ENCODE peak calls at places on chromosomes 1 and 21, in seven cellular contexts. Y is IMR-90, C is AG04450, V is cardiac muscle cell, Q is Calu3, B is astrocyte of the spinal cord, E is body of pancreas. R is an unnamed sample.
A peak's percentile ranks its signal among the peaks of the same experiment; 100 is the strongest.

GRCh38 chr1:70760170-70760569 is 287.4 kb downstream of the PTGER3 start:
- DNase-seq in V (no peak), Y (no peak), E (no peak), Q (no peak), C (no peak), B (no peak), R (no peak)

GRCh38 chr1:51525295-51525694 is 6.2 kb upstream of the EPS15 start:
- DNase-seq in Q (no peak), V (no peak), B (no peak), E (no peak), Y (no peak), C (no peak), R (no peak)

GRCh38 chr1:174222166-174222949 is 63.0 kb downstream of the RABGAP1L start:
- DNase-seq in B (peak; percentile 59), C (peak; percentile 13), Y (peak; percentile 82), V (peak; percentile 81), E (no peak), Q (no peak), R (no peak)

GRCh38 chr1:226687476-226687875 is 51.6 kb downstream of the ITPKB start:
- DNase-seq in E (no peak), Q (no peak), Y (no peak), V (no peak), B (no peak), C (no peak), R (no peak)

GRCh38 chr1:174189424-174190062 is 30.2 kb downstream of the RABGAP1L start:
- DNase-seq in E (no peak), Y (no peak), B (no peak), Q (no peak), V (no peak), C (no peak), R (no peak)

GRCh38 chr1:204549313-204549712 is 33.1 kb downstream of the MDM4 start:
- DNase-seq in Q (no peak), E (no peak), V (no peak), B (no peak), Y (no peak), C (no peak), R (no peak)

GRCh38 chr21:33937146-33937545 is 21.5 kb upstream of the ATP5PO start:
- DNase-seq in V (no peak), C (no peak), B (no peak), Q (no peak), Y (no peak), E (no peak), R (no peak)

GRCh38 chr1:152392909-152393308 is 21.2 kb downstream of the CRNN start:
- DNase-seq in V (no peak), Q (peak; percentile 72), B (no peak), E (no peak), C (no peak), Y (no peak), R (no peak)

GRCh38 chr1:71979947-71980346 is 302.4 kb downstream of the NEGR1 start:
- DNase-seq in C (no peak), Y (no peak), E (no peak), B (no peak), V (no peak), Q (no peak), R (no peak)

GRCh38 chr1:201391651-201392511 is 7.2 kb downstream of the LAD1 start:
- DNase-seq in B (no peak), Q (no peak), E (no peak), C (no peak), V (no peak), Y (no peak), R (no peak)

GRCh38 chr1:191888996-191889622 is 269.2 kb upstream of the RGS18 start:
- DNase-seq in C (no peak), V (peak; percentile 41), E (no peak), B (no peak), Y (peak; percentile 18), Q (no peak), R (no peak)

GRCh38 chr1:244113532-244114320 is 62.6 kb downstream of the ZBTB18 start:
- DNase-seq in B (no peak), E (no peak), V (peak; percentile 21), C (no peak), Y (peak; percentile 15), Q (no peak), R (no peak)

GRCh38 chr1:226987179-226987536 is 47.1 kb downstream of the COQ8A start:
- DNase-seq in E (no peak), B (no peak), C (no peak), V (no peak), Y (no peak), Q (no peak), R (no peak)

GRCh38 chr1:208243522-208243850 is 698 bp downstream of the PLXNA2 start:
- DNase-seq in E (no peak), V (no peak), Q (no peak), C (no peak), Y (no peak), B (peak; percentile 42), R (no peak)
- TF ChIP-seq CTCF in E (no peak), V (no peak), Q (no peak), C (no peak), Y (no peak), B (no peak), R (no peak)

DNA sequence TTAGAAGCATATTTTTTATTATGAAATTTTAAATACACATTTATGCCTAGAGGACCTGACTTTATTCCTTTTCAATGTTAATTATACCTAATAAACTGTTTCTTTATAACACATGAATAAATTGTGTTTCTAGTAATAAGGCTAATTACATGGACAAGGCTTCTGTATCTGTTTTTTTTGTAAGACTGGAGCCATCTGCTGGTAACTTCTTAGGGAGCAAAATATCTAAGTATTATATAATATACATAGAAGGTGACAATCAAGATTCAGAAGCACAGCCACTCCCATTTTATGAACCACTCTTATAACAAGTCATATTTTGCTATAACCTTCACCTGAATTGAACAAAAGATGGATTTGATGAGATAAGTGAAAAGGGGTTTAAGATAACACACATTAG is 84.2 kb downstream of the LBR start:
- DNase-seq in V (peak; percentile 32), E (no peak), Y (peak; percentile 1), C (no peak), Q (no peak), B (peak; percentile 19), R (no peak)
- TF ChIP-seq CTCF in V (peak; percentile 38), E (peak; percentile 6), Y (no peak), C (peak; percentile 18), Q (no peak), B (peak; percentile 34), R (no peak)

DNA sequence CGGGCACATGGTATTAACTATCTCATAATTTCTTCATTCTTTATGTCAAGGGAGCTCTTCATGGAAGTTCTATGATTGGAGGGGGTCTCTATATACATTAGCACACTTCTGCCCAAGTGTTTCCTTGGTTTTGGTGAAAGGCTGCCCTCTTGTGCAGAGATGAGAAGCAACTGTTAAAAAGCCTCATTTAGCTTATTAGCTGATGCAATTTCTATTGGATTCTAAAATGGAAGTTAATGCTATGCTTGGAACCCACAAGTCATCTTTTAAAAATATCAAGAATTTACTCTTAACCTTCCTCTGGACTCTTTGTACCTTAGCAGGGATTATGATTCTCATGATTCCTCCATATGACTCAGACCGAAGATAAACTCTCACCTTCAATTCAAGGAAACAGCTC is 328.9 kb downstream of the PTBP2 start:
- DNase-seq in E (no peak), V (peak; percentile 76), Q (peak; percentile 6), B (peak; percentile 56), Y (peak; percentile 59), C (no peak), R (no peak)
- TF ChIP-seq CTCF in E (no peak), V (peak; percentile 63), Q (peak; percentile 26), B (peak; percentile 55), Y (peak; percentile 53), C (peak; percentile 57), R (no peak)

DNA sequence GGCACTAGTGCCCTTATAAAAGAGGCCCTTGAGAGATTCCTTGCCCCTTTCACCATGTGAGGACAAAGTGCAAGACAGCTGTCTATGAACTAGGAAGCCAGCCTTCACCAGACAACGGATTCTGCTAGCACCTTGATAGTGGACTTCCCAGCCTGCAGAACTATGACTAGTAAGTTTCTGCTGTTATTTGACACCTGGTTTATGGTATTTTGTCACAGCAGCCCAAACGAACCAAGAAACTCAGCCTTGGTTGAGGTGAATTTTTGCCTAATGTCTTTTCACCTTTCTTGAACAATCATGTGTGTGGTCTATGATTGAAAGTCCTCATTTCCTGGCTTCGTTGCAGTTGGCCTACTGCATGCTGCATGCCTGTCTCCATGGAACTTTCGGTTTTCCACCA is 302.2 kb downstream of the GRIK1 start:
- DNase-seq in B (no peak), C (no peak), Y (no peak), V (no peak), Q (no peak), E (no peak), R (no peak)
- TF ChIP-seq CTCF in B (no peak), C (no peak), Y (no peak), V (no peak), Q (no peak), E (no peak), R (no peak)